ENCODE peak calls at places on chromosome 17, in ten cellular contexts. K is heart right ventricle; W is AG08396; S is activated CD8-positive, alpha-beta memory T cell treated with anti-CD3 and anti-CD28 coated beads, Interleukin-2, amount 50 U/mL, for 4 hours; O is Daoy; M is stimulated activated CD4-positive, alpha-beta T cell treated with anti-CD3 and anti-CD28 coated beads, TNF-alpha, amount 100 ng/mL, for 24 hours; P is amygdala; N is germinal center; D is mesothelial cell of epicardium; Y is activated gamma-delta T cell treated with Interleukin-2 at 50 U/mL for 16 hours. X is an unnamed sample.

GRCh38 chr17:40563371-40564052 is 1.8 kb downstream of the CCR7 start:
- DNase-seq in K (no peak), W (no peak), Y (no peak), D (no peak), S (peak; percentile 22), N (peak; percentile 2), O (no peak), M (no peak), P (no peak), X (no peak)

GRCh38 chr17:28147026-28147425 is 104.5 kb downstream of the NLK start:
- DNase-seq in P (no peak), D (no peak), O (no peak), S (no peak), K (no peak), M (no peak), W (no peak), Y (no peak), N (no peak), X (no peak)

GRCh38 chr17:13537871-13538643 is 63.7 kb downstream of the HS3ST3A1 start:
- DNase-seq in D (no peak), N (no peak), O (no peak), S (no peak), W (no peak), M (no peak), P (no peak), Y (no peak), K (no peak), X (no peak)

GRCh38 chr17:45386180-45386579 is 46.5 kb downstream of the ARHGAP27 start:
- DNase-seq in Y (no peak), P (no peak), S (no peak), W (no peak), M (no peak), N (no peak), D (no peak), O (no peak), K (no peak), X (no peak)

GRCh38 chr17:7308625-7309433 is 1.4 kb downstream of the EIF5A start:
- DNase-seq in K (peak; percentile 86), P (no peak), O (peak; percentile 86), D (peak; percentile 66), N (peak; percentile 70), W (peak; percentile 86), Y (peak; percentile 87), M (peak; percentile 72), S (peak; percentile 82), X (peak; percentile 80)

GRCh38 chr17:78450696-78451344 is 72.4 kb downstream of the PGS1 start:
- DNase-seq in P (no peak), S (no peak), W (no peak), K (no peak), Y (no peak), D (no peak), N (no peak), O (no peak), M (no peak), X (no peak)

GRCh38 chr17:54795046-54795445 is 105.6 kb upstream of the TOM1L1 start:
- DNase-seq in W (no peak), N (no peak), D (no peak), K (no peak), M (no peak), P (no peak), O (no peak), S (no peak), Y (no peak), X (no peak)

GRCh38 chr17:7745748-7746470 is 28.4 kb downstream of the DNAH2 start:
- DNase-seq in D (no peak), S (no peak), M (no peak), N (no peak), O (peak; percentile 79), P (no peak), W (peak; percentile 64), Y (no peak), K (no peak), X (peak; percentile 88)

GRCh38 chr17:45284176-45285140 is 22.6 kb upstream of the SPATA32 start:
- DNase-seq in O (no peak), S (peak; percentile 51), P (no peak), Y (peak; percentile 30), M (no peak), D (no peak), K (peak; percentile 65), W (no peak), N (peak; percentile 34), X (no peak)

GRCh38 chr17:30117548-30118155 is 1.0 kb downstream of the NSRP1 start:
- DNase-seq in M (no peak), D (no peak), W (no peak), K (no peak), N (no peak), O (no peak), Y (no peak), S (no peak), P (no peak), X (no peak)

GRCh38 chr17:68576811-68577551 is 24.2 kb downstream of the FAM20A start:
- DNase-seq in W (peak; percentile 70), O (peak; percentile 16), M (no peak), D (no peak), S (no peak), P (no peak), Y (no peak), K (peak; percentile 45), N (no peak), X (no peak)

GRCh38 chr17:75844530-75845057 is 390 bp upstream of the UNC13D start:
- DNase-seq in P (no peak), K (no peak), Y (no peak), W (no peak), S (no peak), O (peak; percentile 49), D (no peak), M (no peak), N (no peak), X (no peak)

GRCh38 chr17:73493212-73493814 is 150.9 kb downstream of the SDK2 start:
- DNase-seq in Y (no peak), D (no peak), S (no peak), P (no peak), W (no peak), N (no peak), K (no peak), M (no peak), O (peak; percentile 69), X (no peak)

GRCh38 chr17:39527220-39527813 is 66.0 kb downstream of the CDK12 start:
- DNase-seq in K (no peak), D (no peak), W (no peak), Y (no peak), M (no peak), O (no peak), N (no peak), P (no peak), S (no peak), X (no peak)

GRCh38 chr17:81802048-81802758 is 1.7 kb upstream of the GCGR start:
- DNase-seq in W (no peak), S (no peak), D (no peak), K (no peak), M (no peak), P (no peak), O (no peak), Y (no peak), N (no peak), X (no peak)

GRCh38 chr17:80568246-80568645 is 23.6 kb downstream of the RPTOR start:
- DNase-seq in N (no peak), O (no peak), D (no peak), M (no peak), P (no peak), Y (no peak), S (no peak), W (no peak), K (no peak), X (no peak)

GRCh38 chr17:52128721-52129120 is 29.8 kb downstream of the CA10 start:
- DNase-seq in O (no peak), P (no peak), S (no peak), W (no peak), D (no peak), M (no peak), N (no peak), K (no peak), Y (no peak), X (no peak)

GRCh38 chr17:54085934-54086333 is 263.2 kb downstream of the KIF2B start:
- DNase-seq in D (no peak), K (no peak), S (no peak), P (no peak), O (no peak), W (no peak), Y (no peak), M (no peak), N (no peak), X (no peak)

GRCh38 chr17:39739885-39740356 is 2.2 kb downstream of the GRB7 start:
- DNase-seq in Y (no peak), K (no peak), W (no peak), P (no peak), N (no peak), D (no peak), O (peak; percentile 58), S (no peak), M (no peak), X (no peak)

GRCh38 chr17:6548578-6549330 is 7.6 kb downstream of the PITPNM3 start:
- DNase-seq in D (no peak), Y (no peak), K (peak; percentile 7), P (no peak), M (no peak), W (no peak), S (no peak), N (no peak), O (no peak), X (no peak)

GRCh38 chr17:64377769-64378282 is 12.8 kb downstream of the PECAM1 start:
- DNase-seq in N (no peak), P (no peak), W (no peak), D (no peak), K (no peak), M (no peak), O (no peak), Y (no peak), S (no peak), X (no peak)

GRCh38 chr17:83053021-83053778 is 26.2 kb upstream of the METRNL start:
- DNase-seq in N (no peak), K (no peak), M (no peak), D (peak; percentile 41), W (no peak), Y (no peak), S (peak; percentile 15), P (no peak), O (no peak), X (peak; percentile 46)

GRCh38 chr17:58520843-58521430 is 6.5 kb upstream of the MTMR4 start:
- DNase-seq in W (no peak), P (no peak), N (no peak), M (no peak), Y (no peak), D (no peak), K (no peak), O (no peak), S (no peak), X (no peak)

GRCh38 chr17:14211778-14212177 is 24.9 kb downstream of the CDRT15 start:
- DNase-seq in O (peak; percentile 26), N (peak; percentile 44), W (no peak), S (peak; percentile 53), M (no peak), K (no peak), P (no peak), D (no peak), Y (peak; percentile 47), X (no peak)

GRCh38 chr17:32916134-32916533 is 11.8 kb upstream of the TMEM98 start:
- DNase-seq in D (no peak), N (no peak), O (no peak), Y (no peak), W (no peak), P (no peak), S (no peak), K (no peak), M (no peak), X (no peak)

GRCh38 chr17:45227101-45227591 is 5.5 kb downstream of the FMNL1 start:
- DNase-seq in M (no peak), N (peak; percentile 49), Y (no peak), D (no peak), P (no peak), K (no peak), S (no peak), O (peak; percentile 71), W (no peak), X (no peak)

GRCh38 chr17:73092518-73093135 is at the start of gene SLC39A11:
- DNase-seq in M (peak; percentile 82), Y (peak; percentile 87), W (peak; percentile 95), D (peak; percentile 88), S (peak; percentile 89), O (peak; percentile 98), P (peak; percentile 93), K (peak; percentile 94), N (peak; percentile 92), X (peak; percentile 82)

GRCh38 chr17:6706499-6706898 is 6.7 kb downstream of the SLC13A5 start:
- DNase-seq in S (no peak), M (no peak), D (no peak), P (no peak), N (no peak), O (no peak), K (no peak), W (no peak), Y (no peak), X (no peak)

X was measured in SJSA1.